ENCODE peak calls at places on chromosomes 6 and 20, in ten cellular contexts. One of them, this sample, is unnamed.

GRCh38 chr6:107536183-107536582 is 46.3 kb downstream of the SOBP start:
- DNase-seq in AG04450: no peak
- DNase-seq in kidney: no peak
- DNase-seq in epithelial cell of esophagus: no peak
- DNase-seq in colonic mucosa: no peak
- DNase-seq in fibroblast of the aortic adventitia: no peak
- DNase-seq in ovary: no peak
- DNase-seq in NB4: no peak
- DNase-seq in A549: no peak
- DNase-seq in SK-N-SH: no peak
- DNase-seq in this sample: peak

GRCh38 chr20:6466065-6466810 is 301.2 kb upstream of the BMP2 start:
- DNase-seq in AG04450: no peak
- DNase-seq in kidney: no peak
- DNase-seq in epithelial cell of esophagus: peak
- DNase-seq in colonic mucosa: no peak
- DNase-seq in fibroblast of the aortic adventitia: no peak
- DNase-seq in ovary: no peak
- DNase-seq in NB4: no peak
- DNase-seq in A549: no peak
- DNase-seq in SK-N-SH: no peak
- DNase-seq in this sample: no peak

GRCh38 chr6:15427360-15428070 is 181.6 kb downstream of the JARID2 start:
- DNase-seq in AG04450: no peak
- DNase-seq in kidney: no peak
- DNase-seq in epithelial cell of esophagus: peak
- DNase-seq in colonic mucosa: no peak
- DNase-seq in fibroblast of the aortic adventitia: no peak
- DNase-seq in ovary: no peak
- DNase-seq in NB4: peak
- DNase-seq in A549: no peak
- DNase-seq in SK-N-SH: no peak
- DNase-seq in this sample: no peak

GRCh38 chr6:21931641-21932335 is 338.2 kb downstream of the SOX4 start:
- DNase-seq in AG04450: no peak
- DNase-seq in kidney: no peak
- DNase-seq in epithelial cell of esophagus: peak
- DNase-seq in colonic mucosa: no peak
- DNase-seq in fibroblast of the aortic adventitia: peak
- DNase-seq in ovary: no peak
- DNase-seq in NB4: no peak
- DNase-seq in A549: no peak
- DNase-seq in SK-N-SH: no peak
- DNase-seq in this sample: no peak

GRCh38 chr20:47925603-47926002 is 140.3 kb upstream of the SULF2 start:
- DNase-seq in AG04450: no peak
- DNase-seq in kidney: no peak
- DNase-seq in epithelial cell of esophagus: peak
- DNase-seq in colonic mucosa: no peak
- DNase-seq in fibroblast of the aortic adventitia: no peak
- DNase-seq in ovary: no peak
- DNase-seq in NB4: no peak
- DNase-seq in A549: no peak
- DNase-seq in SK-N-SH: no peak
- DNase-seq in this sample: no peak

GRCh38 chr6:31541059-31541657 is 645 bp downstream of the DDX39B start:
- DNase-seq in AG04450: no peak
- DNase-seq in kidney: no peak
- DNase-seq in epithelial cell of esophagus: peak
- DNase-seq in colonic mucosa: peak
- DNase-seq in fibroblast of the aortic adventitia: peak
- DNase-seq in ovary: peak
- DNase-seq in NB4: peak
- DNase-seq in A549: peak
- DNase-seq in SK-N-SH: peak
- DNase-seq in this sample: no peak

GRCh38 chr6:71967436-71967835 is 81.1 kb downstream of the RIMS1 start:
- DNase-seq in AG04450: no peak
- DNase-seq in kidney: no peak
- DNase-seq in epithelial cell of esophagus: peak
- DNase-seq in colonic mucosa: no peak
- DNase-seq in fibroblast of the aortic adventitia: no peak
- DNase-seq in ovary: no peak
- DNase-seq in NB4: peak
- DNase-seq in A549: no peak
- DNase-seq in SK-N-SH: no peak
- DNase-seq in this sample: no peak

GRCh38 chr6:163243691-163244505 is 170.6 kb upstream of the QKI start:
- DNase-seq in AG04450: no peak
- DNase-seq in kidney: no peak
- DNase-seq in epithelial cell of esophagus: no peak
- DNase-seq in colonic mucosa: no peak
- DNase-seq in fibroblast of the aortic adventitia: no peak
- DNase-seq in ovary: no peak
- DNase-seq in NB4: no peak
- DNase-seq in A549: no peak
- DNase-seq in SK-N-SH: no peak
- DNase-seq in this sample: no peak

GRCh38 chr6:143556529-143556928 is 45.0 kb upstream of the FUCA2 start:
- DNase-seq in AG04450: peak
- DNase-seq in kidney: no peak
- DNase-seq in epithelial cell of esophagus: no peak
- DNase-seq in colonic mucosa: no peak
- DNase-seq in fibroblast of the aortic adventitia: peak
- DNase-seq in ovary: no peak
- DNase-seq in NB4: no peak
- DNase-seq in A549: no peak
- DNase-seq in SK-N-SH: no peak
- DNase-seq in this sample: no peak

GRCh38 chr6:81171991-81172740 is 580.3 kb downstream of the TENT5A start:
- DNase-seq in AG04450: peak
- DNase-seq in kidney: peak
- DNase-seq in epithelial cell of esophagus: peak
- DNase-seq in colonic mucosa: no peak
- DNase-seq in fibroblast of the aortic adventitia: peak
- DNase-seq in ovary: peak
- DNase-seq in NB4: no peak
- DNase-seq in A549: no peak
- DNase-seq in SK-N-SH: no peak
- DNase-seq in this sample: no peak

DNA sequence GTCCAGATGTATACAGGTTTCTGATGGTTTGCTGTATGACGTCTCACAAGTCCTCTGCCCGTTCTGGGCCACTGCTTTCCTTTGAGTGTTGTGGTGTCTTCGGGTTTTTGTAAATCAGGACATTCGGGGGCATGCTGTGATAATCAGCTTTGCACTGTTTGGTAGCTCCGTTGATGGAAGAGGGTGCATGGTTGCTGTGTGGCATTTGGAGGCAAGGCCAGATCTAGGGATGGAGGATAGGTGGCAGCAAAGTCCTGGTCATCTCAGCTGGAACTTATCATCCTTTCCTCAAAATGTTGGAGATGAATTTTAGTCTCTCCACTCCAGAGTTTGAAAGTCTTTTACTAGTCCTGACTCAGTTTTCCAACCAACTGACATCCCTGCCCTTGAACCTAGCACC is 91.0 kb downstream of the SCP2D1 start:
- DNase-seq in AG04450: no peak
- DNase-seq in kidney: no peak
- DNase-seq in epithelial cell of esophagus: peak
- DNase-seq in colonic mucosa: no peak
- DNase-seq in fibroblast of the aortic adventitia: no peak
- DNase-seq in ovary: peak
- DNase-seq in NB4: peak
- DNase-seq in A549: no peak
- DNase-seq in SK-N-SH: no peak
- DNase-seq in this sample: no peak
- TF ChIP-seq CTCF in AG04450: no peak
- TF ChIP-seq CTCF in kidney: peak
- TF ChIP-seq CTCF in epithelial cell of esophagus: peak
- TF ChIP-seq CTCF in colonic mucosa: no peak
- TF ChIP-seq CTCF in fibroblast of the aortic adventitia: no peak
- TF ChIP-seq CTCF in ovary: no peak
- TF ChIP-seq CTCF in NB4: peak
- TF ChIP-seq CTCF in A549: peak
- TF ChIP-seq CTCF in SK-N-SH: peak
- TF ChIP-seq CTCF in this sample: peak

DNA sequence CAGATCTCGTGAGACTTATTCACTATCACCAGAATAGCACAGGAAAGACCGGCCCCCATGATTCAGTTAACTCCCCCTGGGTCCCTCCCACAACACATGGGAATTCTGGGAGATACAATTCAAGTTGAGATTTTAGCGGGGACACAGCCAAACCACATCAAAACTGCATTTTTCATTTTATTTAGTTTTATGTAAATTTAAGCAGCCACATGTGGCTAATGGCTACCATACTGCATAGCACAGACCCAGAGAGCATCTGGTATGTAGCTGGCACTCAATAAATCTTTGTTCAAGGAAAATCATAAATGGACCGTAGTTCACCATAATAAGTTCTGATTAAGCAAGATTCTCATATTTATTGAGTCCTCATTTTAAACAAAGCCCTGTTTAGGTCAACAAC is 15.3 kb downstream of the GFOD1 start:
- DNase-seq in AG04450: no peak
- DNase-seq in kidney: no peak
- DNase-seq in epithelial cell of esophagus: no peak
- DNase-seq in colonic mucosa: no peak
- DNase-seq in fibroblast of the aortic adventitia: no peak
- DNase-seq in ovary: no peak
- DNase-seq in NB4: no peak
- DNase-seq in A549: no peak
- DNase-seq in SK-N-SH: no peak
- DNase-seq in this sample: no peak
- H3K4me3 ChIP-seq in AG04450: no peak
- H3K4me3 ChIP-seq in kidney: no peak
- H3K4me3 ChIP-seq in epithelial cell of esophagus: no peak
- H3K4me3 ChIP-seq in colonic mucosa: no peak
- H3K4me3 ChIP-seq in fibroblast of the aortic adventitia: no peak
- H3K4me3 ChIP-seq in ovary: no peak
- H3K4me3 ChIP-seq in NB4: no peak
- H3K4me3 ChIP-seq in A549: no peak
- H3K4me3 ChIP-seq in SK-N-SH: no peak
- H3K4me3 ChIP-seq in this sample: no peak

GRCh38 chr6:90295854-90296345 is 743 bp downstream of the BACH2 start:
- DNase-seq in AG04450: peak
- DNase-seq in kidney: peak
- DNase-seq in epithelial cell of esophagus: peak
- DNase-seq in colonic mucosa: peak
- DNase-seq in fibroblast of the aortic adventitia: peak
- DNase-seq in ovary: peak
- DNase-seq in NB4: peak
- DNase-seq in A549: peak
- DNase-seq in SK-N-SH: peak
- DNase-seq in this sample: no peak

GRCh38 chr6:90296346-90297123 is at the start of gene BACH2:
- DNase-seq in AG04450: peak
- DNase-seq in kidney: peak
- DNase-seq in epithelial cell of esophagus: peak
- DNase-seq in colonic mucosa: peak
- DNase-seq in fibroblast of the aortic adventitia: peak
- DNase-seq in ovary: peak
- DNase-seq in NB4: peak
- DNase-seq in A549: peak
- DNase-seq in SK-N-SH: peak
- DNase-seq in this sample: peak

GRCh38 chr6:90297866-90298381 is 1.3 kb upstream of the BACH2 start:
- DNase-seq in AG04450: no peak
- DNase-seq in kidney: no peak
- DNase-seq in epithelial cell of esophagus: no peak
- DNase-seq in colonic mucosa: no peak
- DNase-seq in fibroblast of the aortic adventitia: no peak
- DNase-seq in ovary: peak
- DNase-seq in NB4: no peak
- DNase-seq in A549: no peak
- DNase-seq in SK-N-SH: no peak
- DNase-seq in this sample: no peak

GRCh38 chr6:90298459-90299053 is 1.9 kb upstream of the BACH2 start:
- DNase-seq in AG04450: no peak
- DNase-seq in kidney: no peak
- DNase-seq in epithelial cell of esophagus: no peak
- DNase-seq in colonic mucosa: no peak
- DNase-seq in fibroblast of the aortic adventitia: no peak
- DNase-seq in ovary: no peak
- DNase-seq in NB4: no peak
- DNase-seq in A549: no peak
- DNase-seq in SK-N-SH: no peak
- DNase-seq in this sample: no peak

GRCh38 chr6:90297124-90297865 is 652 bp upstream of the BACH2 start:
- DNase-seq in AG04450: no peak
- DNase-seq in kidney: peak
- DNase-seq in epithelial cell of esophagus: no peak
- DNase-seq in colonic mucosa: no peak
- DNase-seq in fibroblast of the aortic adventitia: no peak
- DNase-seq in ovary: no peak
- DNase-seq in NB4: no peak
- DNase-seq in A549: no peak
- DNase-seq in SK-N-SH: peak
- DNase-seq in this sample: no peak
- TF ChIP-seq CTCF in AG04450: no peak
- TF ChIP-seq CTCF in kidney: no peak
- TF ChIP-seq CTCF in epithelial cell of esophagus: no peak
- TF ChIP-seq CTCF in colonic mucosa: no peak
- TF ChIP-seq CTCF in fibroblast of the aortic adventitia: no peak
- TF ChIP-seq CTCF in ovary: no peak
- TF ChIP-seq CTCF in NB4: no peak
- TF ChIP-seq CTCF in A549: no peak
- TF ChIP-seq CTCF in SK-N-SH: no peak
- TF ChIP-seq CTCF in this sample: no peak

GRCh38 chr6:22959571-22959970 is 390.2 kb downstream of the HDGFL1 start:
- DNase-seq in AG04450: no peak
- DNase-seq in kidney: no peak
- DNase-seq in epithelial cell of esophagus: no peak
- DNase-seq in colonic mucosa: no peak
- DNase-seq in fibroblast of the aortic adventitia: no peak
- DNase-seq in ovary: no peak
- DNase-seq in NB4: no peak
- DNase-seq in A549: no peak
- DNase-seq in SK-N-SH: no peak
- DNase-seq in this sample: no peak

GRCh38 chr6:22956029-22956715 is 386.8 kb downstream of the HDGFL1 start:
- DNase-seq in AG04450: no peak
- DNase-seq in kidney: no peak
- DNase-seq in epithelial cell of esophagus: no peak
- DNase-seq in colonic mucosa: no peak
- DNase-seq in fibroblast of the aortic adventitia: no peak
- DNase-seq in ovary: no peak
- DNase-seq in NB4: no peak
- DNase-seq in A549: no peak
- DNase-seq in SK-N-SH: no peak
- DNase-seq in this sample: no peak

GRCh38 chr6:22952076-22952475 is 382.7 kb downstream of the HDGFL1 start:
- DNase-seq in AG04450: no peak
- DNase-seq in kidney: no peak
- DNase-seq in epithelial cell of esophagus: no peak
- DNase-seq in colonic mucosa: no peak
- DNase-seq in fibroblast of the aortic adventitia: no peak
- DNase-seq in ovary: no peak
- DNase-seq in NB4: no peak
- DNase-seq in A549: no peak
- DNase-seq in SK-N-SH: no peak
- DNase-seq in this sample: no peak

GRCh38 chr6:22958677-22959076 is 389.3 kb downstream of the HDGFL1 start:
- DNase-seq in AG04450: no peak
- DNase-seq in kidney: no peak
- DNase-seq in epithelial cell of esophagus: no peak
- DNase-seq in colonic mucosa: no peak
- DNase-seq in fibroblast of the aortic adventitia: no peak
- DNase-seq in ovary: no peak
- DNase-seq in NB4: no peak
- DNase-seq in A549: no peak
- DNase-seq in SK-N-SH: no peak
- DNase-seq in this sample: no peak

GRCh38 chr6:22954749-22955385 is 385.5 kb downstream of the HDGFL1 start:
- DNase-seq in AG04450: no peak
- DNase-seq in kidney: no peak
- DNase-seq in epithelial cell of esophagus: peak
- DNase-seq in colonic mucosa: no peak
- DNase-seq in fibroblast of the aortic adventitia: peak
- DNase-seq in ovary: no peak
- DNase-seq in NB4: no peak
- DNase-seq in A549: no peak
- DNase-seq in SK-N-SH: no peak
- DNase-seq in this sample: no peak
- H3K4me3 ChIP-seq in AG04450: peak
- H3K4me3 ChIP-seq in kidney: peak
- H3K4me3 ChIP-seq in epithelial cell of esophagus: peak
- H3K4me3 ChIP-seq in colonic mucosa: no peak
- H3K4me3 ChIP-seq in fibroblast of the aortic adventitia: peak
- H3K4me3 ChIP-seq in ovary: peak
- H3K4me3 ChIP-seq in NB4: no peak
- H3K4me3 ChIP-seq in A549: peak
- H3K4me3 ChIP-seq in SK-N-SH: peak
- H3K4me3 ChIP-seq in this sample: no peak

This sample was measured in GM12864.